ENCODE peak calls at places on chromosomes 6 and 20, in eight cellular contexts. C, U, Z, E, O, D, P and A are unnamed samples.

GRCh38 chr6:170086639-170087420 is 204.0 kb downstream of the DLL1 start:
- DNase-seq in C (no peak), U (no peak), Z (no peak), E (peak), O (no peak), D (peak), P (no peak), A (peak)

GRCh38 chr20:47258745-47259695 is 97.5 kb downstream of the ZMYND8 start:
- DNase-seq in C (no peak), U (no peak), Z (no peak), E (no peak), O (no peak), D (no peak), P (no peak), A (peak)

GRCh38 chr20:51995038-51995437 is 192.7 kb upstream of the SALL4 start:
- DNase-seq in C (no peak), U (no peak), Z (no peak), E (no peak), O (no peak), D (no peak), P (no peak), A (no peak)

GRCh38 chr6:143962644-143962929 is 45.5 kb downstream of the PLAGL1 start:
- DNase-seq in C (peak), U (no peak), Z (no peak), E (no peak), O (no peak), D (no peak), P (no peak), A (no peak)

GRCh38 chr6:31076611-31077010 is 35.8 kb downstream of the C6orf15 start:
- DNase-seq in C (no peak), U (no peak), Z (no peak), E (no peak), O (no peak), D (no peak), P (no peak), A (no peak)

GRCh38 chr20:56373942-56374341 is 15.2 kb downstream of the FAM210B start:
- DNase-seq in C (peak), U (no peak), Z (no peak), E (no peak), O (peak), D (no peak), P (no peak), A (no peak)

GRCh38 chr6:149450679-149451360 is 34.0 kb downstream of the ZC3H12D start:
- DNase-seq in C (peak), U (no peak), Z (no peak), E (peak), O (no peak), D (peak), P (peak), A (no peak)

GRCh38 chr20:31608256-31608980 is 3.3 kb downstream of the ID1 start:
- DNase-seq in C (peak), U (no peak), Z (no peak), E (peak), O (peak), D (peak), P (peak), A (peak)

GRCh38 chr6:30726506-30727413 is 6.6 kb downstream of the TUBB start:
- DNase-seq in C (no peak), U (no peak), Z (no peak), E (no peak), O (no peak), D (no peak), P (no peak), A (no peak)

GRCh38 chr20:44642203-44643153 is 9.0 kb downstream of the ADA start:
- DNase-seq in C (peak), U (no peak), Z (no peak), E (peak), O (peak), D (peak), P (peak), A (no peak)

GRCh38 chr20:45387274-45387673 is 9.1 kb upstream of the TP53TG5 start:
- DNase-seq in C (no peak), U (no peak), Z (no peak), E (no peak), O (no peak), D (no peak), P (no peak), A (no peak)

GRCh38 chr20:1858859-1859258 is 36.3 kb upstream of the SIRPA start:
- DNase-seq in C (no peak), U (no peak), Z (no peak), E (no peak), O (no peak), D (no peak), P (no peak), A (no peak)

GRCh38 chr20:58405504-58406291 is 16.7 kb downstream of the VAPB start:
- DNase-seq in C (no peak), U (no peak), Z (no peak), E (no peak), O (no peak), D (no peak), P (no peak), A (no peak)

GRCh38 chr6:7108964-7109836 is 1.4 kb downstream of the RREB1 start:
- DNase-seq in C (peak), U (no peak), Z (no peak), E (peak), O (peak), D (peak), P (no peak), A (peak)

GRCh38 chr6:137808191-137808590 is 58.9 kb upstream of the TNFAIP3 start:
- DNase-seq in C (no peak), U (no peak), Z (no peak), E (no peak), O (peak), D (no peak), P (no peak), A (no peak)

GRCh38 chr6:152338335-152339125 is 298.6 kb downstream of the SYNE1 start:
- DNase-seq in C (peak), U (no peak), Z (peak), E (peak), O (peak), D (peak), P (peak), A (no peak)

GRCh38 chr6:23650676-23651075 is 475.3 kb upstream of the NRSN1 start:
- DNase-seq in C (no peak), U (no peak), Z (no peak), E (peak), O (no peak), D (no peak), P (no peak), A (no peak)

GRCh38 chr20:25464501-25465204 is 57.2 kb downstream of the GINS1 start:
- DNase-seq in C (no peak), U (no peak), Z (no peak), E (peak), O (no peak), D (no peak), P (no peak), A (no peak)

GRCh38 chr6:43600595-43600994 is 24.6 kb downstream of the POLH start:
- DNase-seq in C (no peak), U (no peak), Z (no peak), E (no peak), O (no peak), D (no peak), P (no peak), A (no peak)

GRCh38 chr20:45938727-45939438 is 4.4 kb downstream of the PCIF1 start:
- DNase-seq in C (no peak), U (peak), Z (no peak), E (no peak), O (no peak), D (peak), P (no peak), A (no peak)

GRCh38 chr20:7285918-7286556 is 518.6 kb downstream of the BMP2 start:
- DNase-seq in C (peak), U (no peak), Z (peak), E (peak), O (peak), D (peak), P (peak), A (peak)

GRCh38 chr20:43322851-43323250 is 133.1 kb upstream of the PTPRT start:
- DNase-seq in C (peak), U (no peak), Z (no peak), E (no peak), O (no peak), D (no peak), P (no peak), A (no peak)

GRCh38 chr6:142702501-142703460 is 242.2 kb downstream of the HIVEP2 start:
- DNase-seq in C (peak), U (no peak), Z (no peak), E (peak), O (no peak), D (peak), P (no peak), A (no peak)

GRCh38 chr6:72746276-72746675 is 124.4 kb downstream of the KCNQ5 start:
- DNase-seq in C (no peak), U (no peak), Z (no peak), E (no peak), O (no peak), D (no peak), P (no peak), A (no peak)

GRCh38 chr6:30317913-30318589 is 8.7 kb upstream of the TRIM39 start:
- DNase-seq in C (no peak), U (no peak), Z (peak), E (no peak), O (no peak), D (no peak), P (no peak), A (no peak)

GRCh38 chr20:50281831-50282591 is 91.4 kb downstream of the CEBPB start:
- DNase-seq in C (no peak), U (no peak), Z (no peak), E (no peak), O (no peak), D (no peak), P (no peak), A (no peak)

GRCh38 chr6:169622618-169623017 is 79.2 kb downstream of the WDR27 start:
- DNase-seq in C (peak), U (no peak), Z (no peak), E (no peak), O (no peak), D (no peak), P (no peak), A (no peak)

GRCh38 chr6:42453027-42453648 is 1.4 kb upstream of the TRERF1 start:
- DNase-seq in C (peak), U (no peak), Z (peak), E (peak), O (peak), D (peak), P (peak), A (peak)

GRCh38 chr6:143058987-143059386 is 1.7 kb upstream of the AIG1 start:
- DNase-seq in C (no peak), U (no peak), Z (no peak), E (no peak), O (no peak), D (no peak), P (no peak), A (no peak)

GRCh38 chr6:5713519-5713918 is 293.2 kb downstream of the NRN1 start:
- DNase-seq in C (no peak), U (no peak), Z (no peak), E (no peak), O (no peak), D (no peak), P (no peak), A (no peak)

GRCh38 chr6:132907231-132907630 is 92.9 kb downstream of the RPS12 start:
- DNase-seq in C (no peak), U (no peak), Z (no peak), E (no peak), O (no peak), D (no peak), P (no peak), A (no peak)

GRCh38 chr6:105983763-105984162 is 102.4 kb upstream of the PRDM1 start:
- DNase-seq in C (no peak), U (no peak), Z (no peak), E (no peak), O (no peak), D (no peak), P (no peak), A (no peak)

GRCh38 chr6:52102330-52102932 is 15.0 kb upstream of the PKHD1 start:
- DNase-seq in C (no peak), U (no peak), Z (no peak), E (no peak), O (no peak), D (no peak), P (no peak), A (no peak)

GRCh38 chr6:150395388-150396009 is 26.7 kb downstream of the IYD start:
- DNase-seq in C (peak), U (peak), Z (peak), E (no peak), O (peak), D (no peak), P (peak), A (no peak)

GRCh38 chr6:3612341-3613041 is 139.0 kb downstream of the PXDC1 start:
- DNase-seq in C (peak), U (no peak), Z (no peak), E (no peak), O (peak), D (no peak), P (no peak), A (peak)

GRCh38 chr20:31712564-31713311 is 9.9 kb downstream of the BCL2L1 start:
- DNase-seq in C (peak), U (peak), Z (no peak), E (peak), O (peak), D (peak), P (peak), A (peak)

GRCh38 chr6:146650799-146651481 is 52.2 kb downstream of the ADGB start:
- DNase-seq in C (peak), U (no peak), Z (no peak), E (no peak), O (peak), D (no peak), P (no peak), A (no peak)

GRCh38 chr6:3175742-3176321 is 18.5 kb upstream of the TUBB2A start:
- DNase-seq in C (peak), U (no peak), Z (no peak), E (no peak), O (no peak), D (no peak), P (no peak), A (no peak)

GRCh38 chr20:45905505-45906079 is 6.4 kb downstream of the PLTP start:
- DNase-seq in C (peak), U (no peak), Z (no peak), E (no peak), O (no peak), D (no peak), P (no peak), A (no peak)

GRCh38 chr6:166624275-166624674 is 2.8 kb downstream of the RPS6KA2 start:
- DNase-seq in C (no peak), U (no peak), Z (no peak), E (peak), O (no peak), D (no peak), P (no peak), A (no peak)
- H3K4me3 ChIP-seq in C (no peak), U (no peak), Z (no peak), E (no peak), O (no peak), D (no peak), P (no peak), A (no peak)

DNA sequence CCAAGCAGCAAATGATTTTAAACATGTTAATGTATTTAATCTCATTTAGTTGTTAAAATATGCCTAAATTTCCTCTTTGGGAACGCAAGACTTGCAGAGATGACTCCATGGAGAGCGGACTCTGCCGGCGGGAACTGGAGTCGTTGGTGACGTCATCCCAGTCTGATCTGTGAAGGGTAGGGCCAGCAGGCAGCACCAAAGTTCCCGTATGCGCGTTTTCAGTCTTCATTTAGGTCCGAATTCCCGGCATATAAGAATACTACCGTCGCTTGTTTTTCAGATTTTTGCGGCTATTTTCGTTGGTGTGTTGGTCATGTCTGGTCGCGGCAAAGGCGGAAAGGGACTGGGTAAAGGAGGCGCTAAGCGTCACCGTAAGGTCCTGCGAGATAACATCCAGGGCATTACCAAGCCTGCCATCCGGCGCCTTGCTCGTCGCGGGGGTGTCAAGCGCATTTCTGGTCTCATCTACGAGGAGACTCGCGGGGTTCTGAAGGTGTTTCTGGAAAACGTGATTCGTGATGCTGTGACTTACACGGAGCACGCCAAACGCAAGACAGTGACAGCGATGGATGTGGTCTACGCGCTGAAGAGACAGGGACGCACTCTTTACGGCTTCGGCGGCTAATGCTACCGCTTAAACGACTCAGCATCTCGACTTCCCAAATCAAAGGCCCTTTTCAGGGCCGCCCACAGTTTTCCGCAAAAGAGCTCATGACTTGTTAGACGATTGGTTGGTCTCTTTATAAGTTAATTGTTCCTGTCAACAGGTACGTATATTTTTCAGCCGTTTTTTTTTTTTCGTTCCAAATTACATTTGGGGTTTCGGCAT is 117.3 kb downstream of the HFE start:
- DNase-seq in C (peak), U (peak), Z (peak), E (peak), O (peak), D (peak), P (peak), A (peak)
- H3K4me3 ChIP-seq in C (peak), U (peak), Z (peak), E (peak), O (peak), D (peak), P (peak), A (peak)

DNA sequence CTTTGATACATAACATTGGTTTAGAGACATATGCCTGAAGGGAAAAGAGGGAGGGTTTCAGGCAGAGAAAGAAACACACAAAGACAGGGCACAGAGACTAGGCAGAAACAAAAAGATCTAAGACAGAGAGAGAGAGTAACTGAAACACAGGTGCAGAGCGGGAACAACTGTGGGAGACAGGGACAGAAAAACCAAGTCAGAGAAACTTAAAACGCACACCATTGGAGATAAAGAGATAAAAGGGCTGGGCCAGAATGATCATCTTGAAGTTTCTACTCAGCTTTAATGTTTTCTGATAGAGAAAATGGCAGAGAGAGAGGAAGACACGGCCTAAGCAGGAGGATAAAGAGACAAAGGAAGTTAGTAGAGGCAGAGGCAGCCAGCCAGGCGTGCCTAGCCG is 11.8 kb downstream of the UNC5CL start:
- DNase-seq in C (no peak), U (no peak), Z (peak), E (no peak), O (no peak), D (no peak), P (no peak), A (no peak)
- H3K4me3 ChIP-seq in C (no peak), U (peak), Z (peak), E (peak), O (peak), D (no peak), P (peak), A (peak)

GRCh38 chr6:129773304-129773703 is 63.3 kb upstream of the ARHGAP18 start:
- DNase-seq in C (no peak), U (no peak), Z (peak), E (no peak), O (no peak), D (no peak), P (no peak), A (no peak)

GRCh38 chr6:129776542-129776941 is 66.6 kb upstream of the ARHGAP18 start:
- DNase-seq in C (no peak), U (no peak), Z (no peak), E (no peak), O (no peak), D (no peak), P (no peak), A (no peak)

GRCh38 chr6:129774697-129775447 is 64.9 kb upstream of the ARHGAP18 start:
- DNase-seq in C (peak), U (peak), Z (peak), E (peak), O (peak), D (peak), P (peak), A (no peak)

DNA sequence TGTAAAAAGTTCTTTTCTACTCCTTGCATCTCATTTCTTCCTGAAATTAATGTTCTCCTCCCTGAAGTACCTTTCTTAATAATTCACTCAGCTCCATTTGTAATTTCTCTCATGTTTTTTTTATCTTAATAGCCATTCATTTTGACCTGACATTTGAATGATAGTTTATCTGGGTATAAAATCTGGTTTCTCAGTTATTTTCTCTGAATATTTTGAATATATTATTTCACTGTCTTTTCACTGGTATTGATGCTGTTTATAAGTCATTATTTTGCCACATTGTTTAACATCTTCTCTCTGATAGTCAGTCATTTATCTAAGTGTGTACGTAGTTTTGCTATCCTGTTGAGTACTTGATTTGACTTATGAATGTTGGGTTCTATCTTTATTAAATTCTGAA is 68.8 kb upstream of the ARHGAP18 start:
- DNase-seq in C (no peak), U (no peak), Z (no peak), E (no peak), O (no peak), D (no peak), P (no peak), A (no peak)
- H3K4me3 ChIP-seq in C (no peak), U (no peak), Z (no peak), E (no peak), O (no peak), D (no peak), P (no peak), A (no peak)

GRCh38 chr6:129671442-129672344 is 38.3 kb downstream of the ARHGAP18 start:
- DNase-seq in C (peak), U (no peak), Z (peak), E (no peak), O (no peak), D (no peak), P (no peak), A (no peak)
- H3K4me3 ChIP-seq in C (no peak), U (no peak), Z (no peak), E (no peak), O (no peak), D (no peak), P (no peak), A (no peak)

DNA sequence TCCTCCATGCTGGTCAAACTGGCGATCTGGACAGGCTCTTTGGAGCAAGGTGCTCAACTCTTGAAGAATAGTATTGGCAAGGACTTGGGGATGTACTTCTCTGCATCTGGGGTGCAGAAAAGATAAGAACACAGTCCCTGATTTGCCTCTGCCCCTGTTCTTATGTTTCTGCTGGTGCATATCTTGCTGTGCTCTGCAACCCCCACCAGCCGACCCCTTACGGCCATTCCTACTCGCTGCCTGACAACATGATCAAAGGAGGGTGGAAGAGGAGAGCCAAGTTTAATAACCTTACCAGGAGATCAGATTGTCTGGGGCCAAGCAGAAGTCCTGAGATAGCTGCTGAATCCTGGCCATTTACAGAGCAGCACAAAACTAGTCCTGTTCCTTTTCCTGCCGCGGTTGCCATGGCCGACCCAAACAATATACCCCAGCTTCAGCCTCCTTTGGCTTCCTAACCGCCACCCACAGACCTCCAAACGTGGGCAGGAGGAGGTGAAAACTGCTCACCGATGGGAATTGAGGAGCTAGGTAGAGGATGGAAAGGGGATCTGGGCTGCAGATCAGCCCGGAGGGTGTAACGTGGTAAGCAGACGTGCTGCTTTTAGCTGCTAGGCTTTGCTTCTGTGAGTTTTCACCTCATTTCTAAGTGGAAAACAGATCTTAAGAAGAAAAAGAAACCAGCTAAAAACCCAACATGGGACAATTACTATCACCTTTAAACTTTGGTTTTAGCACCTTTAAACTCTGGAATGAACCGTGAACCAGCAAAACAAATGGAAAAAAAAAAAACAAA is 60.9 kb downstream of the ATXN1 start:
- DNase-seq in C (no peak), U (no peak), Z (no peak), E (no peak), O (no peak), D (no peak), P (no peak), A (no peak)
- H3K4me3 ChIP-seq in C (no peak), U (no peak), Z (no peak), E (peak), O (peak), D (no peak), P (no peak), A (peak)